ENCODE peak calls at places on chromosomes 3 and 15, in eight cellular contexts. One of them, this sample, is unnamed.

GRCh38 chr15:51751687-51752683 is 588 bp downstream of the TMOD2 start:
- DNase-seq in K562: peak; percentile 53
- DNase-seq in A549: peak; percentile 39
- DNase-seq in HepG2: no peak
- DNase-seq in HCT116: no peak
- DNase-seq in GM12878: no peak
- DNase-seq in SK-N-SH: peak; percentile 34
- DNase-seq in NB4: peak; percentile 73
- DNase-seq in this sample: peak; percentile 42

GRCh38 chr3:60086811-60087210 is 1037.0 kb upstream of the CFAP20DC start:
- DNase-seq in HepG2: peak; percentile 1
- DNase-seq in NB4: peak; percentile 55
- DNase-seq in HCT116: peak; percentile 32
- DNase-seq in GM12878: peak; percentile 23
- DNase-seq in A549: no peak
- DNase-seq in K562: peak; percentile 35
- DNase-seq in SK-N-SH: no peak
- DNase-seq in this sample: no peak

GRCh38 chr3:185822221-185822956 is 2.5 kb downstream of the IGF2BP2 start:
- DNase-seq in GM12878: no peak
- DNase-seq in NB4: no peak
- DNase-seq in SK-N-SH: no peak
- DNase-seq in HepG2: peak; percentile 57
- DNase-seq in A549: no peak
- DNase-seq in HCT116: no peak
- DNase-seq in K562: peak; percentile 34
- DNase-seq in this sample: no peak

GRCh38 chr3:151327571-151328198 is 1.7 kb downstream of the P2RY13 start:
- DNase-seq in K562: no peak
- DNase-seq in NB4: peak; percentile 34
- DNase-seq in SK-N-SH: peak; percentile 7
- DNase-seq in HepG2: no peak
- DNase-seq in GM12878: no peak
- DNase-seq in A549: peak; percentile 18
- DNase-seq in HCT116: no peak
- DNase-seq in this sample: no peak

GRCh38 chr15:33871911-33872760 is 96.2 kb upstream of the CHRM5 start:
- DNase-seq in GM12878: no peak
- DNase-seq in A549: no peak
- DNase-seq in HepG2: no peak
- DNase-seq in SK-N-SH: peak; percentile 57
- DNase-seq in NB4: no peak
- DNase-seq in K562: no peak
- DNase-seq in HCT116: no peak
- DNase-seq in this sample: no peak

GRCh38 chr3:152729906-152730305 is 105.0 kb upstream of the P2RY1 start:
- DNase-seq in NB4: no peak
- DNase-seq in GM12878: no peak
- DNase-seq in HepG2: no peak
- DNase-seq in HCT116: no peak
- DNase-seq in SK-N-SH: no peak
- DNase-seq in K562: no peak
- DNase-seq in A549: no peak
- DNase-seq in this sample: no peak

GRCh38 chr3:52787672-52788625 is 6.6 kb upstream of the ITIH3 start:
- DNase-seq in GM12878: no peak
- DNase-seq in HepG2: peak; percentile 23
- DNase-seq in NB4: no peak
- DNase-seq in HCT116: no peak
- DNase-seq in A549: no peak
- DNase-seq in SK-N-SH: no peak
- DNase-seq in K562: no peak
- DNase-seq in this sample: no peak

GRCh38 chr3:99690761-99691369 is 52.5 kb downstream of the COL8A1 start:
- DNase-seq in HepG2: no peak
- DNase-seq in NB4: no peak
- DNase-seq in HCT116: no peak
- DNase-seq in K562: no peak
- DNase-seq in GM12878: no peak
- DNase-seq in A549: no peak
- DNase-seq in SK-N-SH: no peak
- DNase-seq in this sample: no peak

GRCh38 chr15:79779739-79780138 is 117.1 kb downstream of the MTHFS start:
- DNase-seq in NB4: no peak
- DNase-seq in SK-N-SH: no peak
- DNase-seq in HepG2: no peak
- DNase-seq in K562: no peak
- DNase-seq in A549: no peak
- DNase-seq in GM12878: peak; percentile 34
- DNase-seq in HCT116: no peak
- DNase-seq in this sample: no peak

GRCh38 chr3:30550246-30550645 is 56.2 kb upstream of the TGFBR2 start:
- DNase-seq in NB4: no peak
- DNase-seq in A549: peak; percentile 6
- DNase-seq in GM12878: no peak
- DNase-seq in K562: no peak
- DNase-seq in SK-N-SH: no peak
- DNase-seq in HCT116: no peak
- DNase-seq in HepG2: peak; percentile 33
- DNase-seq in this sample: no peak

GRCh38 chr3:192063570-192063969 is 602.6 kb downstream of the PYDC2 start:
- DNase-seq in HCT116: no peak
- DNase-seq in SK-N-SH: peak; percentile 1
- DNase-seq in K562: no peak
- DNase-seq in A549: no peak
- DNase-seq in HepG2: no peak
- DNase-seq in NB4: no peak
- DNase-seq in GM12878: peak; percentile 45
- DNase-seq in this sample: peak; percentile 44

DNA sequence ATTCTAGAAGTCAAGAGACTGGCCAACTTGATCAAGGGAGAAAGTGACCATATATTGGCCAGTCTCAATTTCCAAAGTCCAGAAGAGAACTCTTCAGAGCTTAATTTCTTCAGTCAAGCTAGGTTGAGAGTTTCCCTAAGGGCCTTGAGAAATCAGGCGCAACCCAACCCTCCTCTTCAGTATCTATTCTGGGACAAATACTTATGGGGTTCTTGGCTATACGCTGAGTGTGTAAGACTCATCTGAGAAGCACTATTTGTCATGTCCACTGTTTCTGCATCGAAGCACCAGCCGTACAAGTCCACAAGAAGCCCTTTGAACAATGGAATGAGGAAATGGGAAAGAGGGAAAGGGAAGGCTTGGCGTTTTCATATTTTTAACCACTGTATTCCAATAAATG is 379.5 kb downstream of the CTNNB1 start:
- DNase-seq in GM12878: no peak
- DNase-seq in SK-N-SH: no peak
- DNase-seq in HepG2: no peak
- DNase-seq in NB4: no peak
- DNase-seq in A549: no peak
- DNase-seq in HCT116: no peak
- DNase-seq in K562: no peak
- DNase-seq in this sample: no peak
- TF ChIP-seq CTCF in GM12878: no peak
- TF ChIP-seq CTCF in SK-N-SH: no peak
- TF ChIP-seq CTCF in HepG2: no peak
- TF ChIP-seq CTCF in NB4: no peak
- TF ChIP-seq CTCF in A549: no peak
- TF ChIP-seq CTCF in HCT116: no peak
- TF ChIP-seq CTCF in K562: no peak
- TF ChIP-seq CTCF in this sample: no peak

GRCh38 chr15:41857316-41857715 is 18.7 kb downstream of the PLA2G4B start:
- DNase-seq in GM12878: no peak
- DNase-seq in SK-N-SH: no peak
- DNase-seq in HCT116: no peak
- DNase-seq in NB4: no peak
- DNase-seq in K562: no peak
- DNase-seq in A549: no peak
- DNase-seq in HepG2: no peak
- DNase-seq in this sample: no peak

GRCh38 chr15:41861736-41862356 is 23.2 kb downstream of the PLA2G4B start:
- DNase-seq in K562: no peak
- DNase-seq in SK-N-SH: no peak
- DNase-seq in HepG2: no peak
- DNase-seq in HCT116: no peak
- DNase-seq in A549: no peak
- DNase-seq in NB4: no peak
- DNase-seq in GM12878: no peak
- DNase-seq in this sample: no peak

GRCh38 chr15:41858756-41859155 is 20.1 kb downstream of the PLA2G4B start:
- DNase-seq in NB4: no peak
- DNase-seq in HCT116: no peak
- DNase-seq in HepG2: no peak
- DNase-seq in GM12878: no peak
- DNase-seq in K562: no peak
- DNase-seq in A549: no peak
- DNase-seq in SK-N-SH: no peak
- DNase-seq in this sample: peak; percentile 37

GRCh38 chr15:41862515-41863116 is 24.0 kb downstream of the PLA2G4B start:
- DNase-seq in NB4: no peak
- DNase-seq in K562: no peak
- DNase-seq in GM12878: no peak
- DNase-seq in A549: no peak
- DNase-seq in SK-N-SH: no peak
- DNase-seq in HepG2: peak; percentile 20
- DNase-seq in HCT116: peak; percentile 15
- DNase-seq in this sample: peak; percentile 62

DNA sequence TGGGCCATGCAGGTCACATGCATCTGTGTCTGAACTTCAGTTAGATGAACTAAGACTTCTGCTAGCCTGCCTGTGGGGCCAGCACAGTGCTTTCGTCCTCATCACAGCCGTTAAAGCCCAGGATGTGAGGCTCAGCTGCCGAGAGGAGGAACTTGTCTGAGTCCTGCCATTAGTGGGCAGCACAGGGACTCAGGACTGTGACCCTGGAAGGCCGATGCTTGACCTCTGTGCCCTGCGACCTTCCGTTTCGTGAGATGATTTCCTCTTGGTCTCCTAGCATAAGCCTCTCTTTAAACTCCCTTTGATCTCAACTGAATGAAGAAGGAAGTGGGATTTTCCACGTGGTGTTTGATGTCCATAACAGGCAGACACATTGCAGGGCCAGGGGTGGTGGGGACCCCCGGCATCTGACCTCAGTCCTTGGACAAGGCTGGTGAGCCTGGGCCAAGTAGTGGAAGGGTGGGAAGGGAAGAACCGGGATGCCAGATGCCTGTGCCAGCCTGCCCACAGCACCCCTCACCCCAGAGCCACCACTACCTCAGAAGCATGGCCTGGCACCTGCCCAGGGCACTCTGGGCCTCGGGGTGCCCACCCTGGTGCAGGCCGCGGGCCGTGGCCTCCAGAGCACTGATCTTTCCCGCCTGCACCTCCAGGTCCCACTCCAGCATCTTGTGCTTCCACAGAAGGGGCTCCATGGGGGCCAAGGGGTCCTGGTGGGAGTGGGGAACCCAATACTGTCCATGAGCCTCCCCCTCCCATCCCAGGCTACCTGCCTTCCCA is 21.6 kb downstream of the PLA2G4B start:
- DNase-seq in NB4: peak; percentile 15
- DNase-seq in K562: peak; percentile 42
- DNase-seq in HCT116: no peak
- DNase-seq in HepG2: peak; percentile 48
- DNase-seq in A549: no peak
- DNase-seq in GM12878: no peak
- DNase-seq in SK-N-SH: no peak
- DNase-seq in this sample: no peak
- TF ChIP-seq MAX in NB4: no peak
- TF ChIP-seq MAX in K562: no peak
- TF ChIP-seq MAX in HCT116: no peak
- TF ChIP-seq MAX in HepG2: no peak
- TF ChIP-seq MAX in A549: no peak
- TF ChIP-seq MAX in GM12878: no peak
- TF ChIP-seq MAX in SK-N-SH: no peak
- TF ChIP-seq MAX in this sample: no peak

GRCh38 chr15:39804026-39804425 is 21.4 kb upstream of the FSIP1 start:
- DNase-seq in HCT116: no peak
- DNase-seq in NB4: peak; percentile 15
- DNase-seq in SK-N-SH: no peak
- DNase-seq in A549: peak; percentile 10
- DNase-seq in GM12878: no peak
- DNase-seq in HepG2: peak; percentile 21
- DNase-seq in K562: no peak
- DNase-seq in this sample: no peak

GRCh38 chr15:39803016-39803415 is 20.4 kb upstream of the FSIP1 start:
- DNase-seq in HCT116: no peak
- DNase-seq in A549: no peak
- DNase-seq in K562: no peak
- DNase-seq in HepG2: no peak
- DNase-seq in GM12878: no peak
- DNase-seq in SK-N-SH: no peak
- DNase-seq in NB4: no peak
- DNase-seq in this sample: no peak

GRCh38 chr15:39798382-39798781 is 15.7 kb upstream of the FSIP1 start:
- DNase-seq in SK-N-SH: no peak
- DNase-seq in NB4: no peak
- DNase-seq in K562: no peak
- DNase-seq in HCT116: no peak
- DNase-seq in GM12878: no peak
- DNase-seq in HepG2: no peak
- DNase-seq in A549: no peak
- DNase-seq in this sample: no peak

GRCh38 chr15:39799552-39800011 is 16.9 kb upstream of the FSIP1 start:
- DNase-seq in SK-N-SH: no peak
- DNase-seq in HCT116: no peak
- DNase-seq in A549: no peak
- DNase-seq in HepG2: no peak
- DNase-seq in K562: no peak
- DNase-seq in GM12878: no peak
- DNase-seq in NB4: peak; percentile 10
- DNase-seq in this sample: no peak

GRCh38 chr15:39801641-39802309 is 19.1 kb upstream of the FSIP1 start:
- DNase-seq in K562: peak; percentile 51
- DNase-seq in GM12878: no peak
- DNase-seq in A549: peak; percentile 48
- DNase-seq in HCT116: peak; percentile 46
- DNase-seq in HepG2: peak; percentile 36
- DNase-seq in NB4: peak; percentile 20
- DNase-seq in SK-N-SH: no peak
- DNase-seq in this sample: peak; percentile 49
- TF ChIP-seq CTCF in K562: peak; percentile 71
- TF ChIP-seq CTCF in GM12878: peak; percentile 65
- TF ChIP-seq CTCF in A549: peak; percentile 29
- TF ChIP-seq CTCF in HCT116: peak; percentile 59
- TF ChIP-seq CTCF in HepG2: peak; percentile 69
- TF ChIP-seq CTCF in NB4: peak; percentile 38
- TF ChIP-seq CTCF in SK-N-SH: peak; percentile 53
- TF ChIP-seq CTCF in this sample: peak; percentile 65

DNA sequence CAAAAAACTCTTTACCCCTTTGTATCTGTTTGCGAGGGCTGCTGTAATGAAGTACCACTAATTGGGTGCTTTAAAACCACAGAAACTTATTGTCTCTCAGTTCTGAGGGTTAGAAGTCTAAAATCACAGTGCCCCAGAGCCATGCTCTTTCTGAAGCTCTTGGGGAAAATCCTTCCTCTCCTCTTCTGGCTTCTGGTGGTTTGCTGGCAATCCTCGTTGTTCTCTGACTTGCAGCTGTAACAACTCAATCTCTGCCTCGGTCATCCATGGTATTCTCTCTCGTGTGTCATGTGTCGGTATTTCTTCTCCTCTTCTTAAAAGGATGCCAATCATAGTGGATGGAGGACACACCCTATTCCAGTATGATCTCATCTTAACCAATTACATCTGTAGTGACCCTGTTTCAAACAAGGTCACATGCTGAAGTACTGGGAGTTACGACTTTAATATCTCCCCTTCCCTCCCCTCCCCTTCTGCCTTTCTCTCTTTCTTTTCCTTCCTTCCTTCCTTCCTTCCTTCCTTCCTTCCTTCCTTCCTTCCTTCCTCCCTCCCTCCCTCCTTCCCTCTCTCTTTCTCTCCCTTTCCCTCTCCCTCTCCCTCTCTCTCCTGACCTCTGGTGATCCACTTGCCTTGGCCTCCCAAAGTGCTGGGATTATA is 6.5 kb upstream of the ARL8B start:
- DNase-seq in NB4: no peak
- DNase-seq in A549: peak; percentile 43
- DNase-seq in GM12878: no peak
- DNase-seq in HCT116: no peak
- DNase-seq in HepG2: no peak
- DNase-seq in K562: no peak
- DNase-seq in SK-N-SH: no peak
- DNase-seq in this sample: no peak
- TF ChIP-seq MAX in NB4: no peak
- TF ChIP-seq MAX in A549: no peak
- TF ChIP-seq MAX in GM12878: no peak
- TF ChIP-seq MAX in HCT116: no peak
- TF ChIP-seq MAX in HepG2: no peak
- TF ChIP-seq MAX in K562: no peak
- TF ChIP-seq MAX in SK-N-SH: no peak
- TF ChIP-seq MAX in this sample: no peak

This sample was measured in WTC11.